ENCODE peak calls at places on chromosomes 1 and 21, in six cellular contexts. One of them, this sample, is unnamed.

GRCh38 chr1:110440877-110441276 is 10.1 kb upstream of the PROK1 start:
- DNase-seq in cardiac muscle cell: peak
- DNase-seq in GM12878: no peak
- DNase-seq in heart right ventricle: no peak
- DNase-seq in fibroblast of the aortic adventitia: peak
- DNase-seq in WERI-Rb-1: no peak
- DNase-seq in this sample: no peak

GRCh38 chr1:211830055-211830329 is 571 bp downstream of the LPGAT1 start:
- DNase-seq in heart right ventricle: no peak
- DNase-seq in GM12878: no peak
- DNase-seq in cardiac muscle cell: peak
- DNase-seq in fibroblast of the aortic adventitia: no peak
- DNase-seq in WERI-Rb-1: no peak
- DNase-seq in this sample: no peak

GRCh38 chr1:119715542-119715941 is 3.8 kb downstream of the PHGDH start:
- DNase-seq in heart right ventricle: no peak
- DNase-seq in fibroblast of the aortic adventitia: peak
- DNase-seq in GM12878: no peak
- DNase-seq in cardiac muscle cell: peak
- DNase-seq in WERI-Rb-1: no peak
- DNase-seq in this sample: no peak

GRCh38 chr1:161962094-161962887 is 61.4 kb downstream of the OLFML2B start:
- DNase-seq in WERI-Rb-1: no peak
- DNase-seq in GM12878: peak
- DNase-seq in heart right ventricle: no peak
- DNase-seq in fibroblast of the aortic adventitia: peak
- DNase-seq in cardiac muscle cell: peak
- DNase-seq in this sample: no peak

GRCh38 chr1:11784256-11784992 is 21.3 kb downstream of the MTHFR start:
- DNase-seq in fibroblast of the aortic adventitia: no peak
- DNase-seq in WERI-Rb-1: no peak
- DNase-seq in cardiac muscle cell: no peak
- DNase-seq in heart right ventricle: no peak
- DNase-seq in GM12878: no peak
- DNase-seq in this sample: no peak

GRCh38 chr1:63323866-63324778 is 1.8 kb downstream of the FOXD3 start:
- DNase-seq in cardiac muscle cell: no peak
- DNase-seq in GM12878: no peak
- DNase-seq in fibroblast of the aortic adventitia: no peak
- DNase-seq in WERI-Rb-1: no peak
- DNase-seq in heart right ventricle: no peak
- DNase-seq in this sample: no peak

GRCh38 chr21:33654412-33654811 is 12.1 kb downstream of the ITSN1 start:
- DNase-seq in fibroblast of the aortic adventitia: no peak
- DNase-seq in heart right ventricle: no peak
- DNase-seq in WERI-Rb-1: no peak
- DNase-seq in cardiac muscle cell: no peak
- DNase-seq in GM12878: no peak
- DNase-seq in this sample: no peak

GRCh38 chr1:214440219-214440965 is 111.0 kb downstream of the PTPN14 start:
- DNase-seq in fibroblast of the aortic adventitia: no peak
- DNase-seq in WERI-Rb-1: no peak
- DNase-seq in cardiac muscle cell: no peak
- DNase-seq in heart right ventricle: no peak
- DNase-seq in GM12878: no peak
- DNase-seq in this sample: no peak

GRCh38 chr1:207049974-207050391 is 1.0 kb downstream of the YOD1 start:
- DNase-seq in heart right ventricle: no peak
- DNase-seq in WERI-Rb-1: peak
- DNase-seq in GM12878: no peak
- DNase-seq in cardiac muscle cell: peak
- DNase-seq in fibroblast of the aortic adventitia: peak
- DNase-seq in this sample: no peak

GRCh38 chr1:109630081-109630880 is 10.6 kb downstream of the AMPD2 start:
- DNase-seq in GM12878: no peak
- DNase-seq in cardiac muscle cell: no peak
- DNase-seq in WERI-Rb-1: peak
- DNase-seq in fibroblast of the aortic adventitia: no peak
- DNase-seq in heart right ventricle: no peak
- DNase-seq in this sample: no peak

GRCh38 chr1:248316796-248317195 is 7.6 kb downstream of the OR2M7 start:
- DNase-seq in fibroblast of the aortic adventitia: no peak
- DNase-seq in heart right ventricle: no peak
- DNase-seq in WERI-Rb-1: no peak
- DNase-seq in cardiac muscle cell: no peak
- DNase-seq in GM12878: no peak
- DNase-seq in this sample: no peak

GRCh38 chr1:20508411-20508771 is 440 bp upstream of the MUL1 start:
- DNase-seq in cardiac muscle cell: no peak
- DNase-seq in GM12878: no peak
- DNase-seq in heart right ventricle: no peak
- DNase-seq in fibroblast of the aortic adventitia: no peak
- DNase-seq in WERI-Rb-1: no peak
- DNase-seq in this sample: no peak
- H3K4me3 ChIP-seq in cardiac muscle cell: peak
- H3K4me3 ChIP-seq in GM12878: peak
- H3K4me3 ChIP-seq in heart right ventricle: peak
- H3K4me3 ChIP-seq in fibroblast of the aortic adventitia: peak
- H3K4me3 ChIP-seq in WERI-Rb-1: peak
- H3K4me3 ChIP-seq in this sample: peak

GRCh38 chr1:909861-910310 is 13.8 kb upstream of the SAMD11 start:
- DNase-seq in heart right ventricle: no peak
- DNase-seq in fibroblast of the aortic adventitia: no peak
- DNase-seq in cardiac muscle cell: no peak
- DNase-seq in GM12878: no peak
- DNase-seq in WERI-Rb-1: no peak
- DNase-seq in this sample: no peak
- H3K4me3 ChIP-seq in heart right ventricle: no peak
- H3K4me3 ChIP-seq in fibroblast of the aortic adventitia: no peak
- H3K4me3 ChIP-seq in cardiac muscle cell: no peak
- H3K4me3 ChIP-seq in GM12878: no peak
- H3K4me3 ChIP-seq in WERI-Rb-1: no peak
- H3K4me3 ChIP-seq in this sample: no peak

GRCh38 chr1:31759266-31760023 is 4.7 kb downstream of the ADGRB2 start:
- DNase-seq in WERI-Rb-1: peak
- DNase-seq in fibroblast of the aortic adventitia: no peak
- DNase-seq in GM12878: no peak
- DNase-seq in heart right ventricle: no peak
- DNase-seq in cardiac muscle cell: no peak
- DNase-seq in this sample: no peak
- H3K4me3 ChIP-seq in WERI-Rb-1: no peak
- H3K4me3 ChIP-seq in fibroblast of the aortic adventitia: no peak
- H3K4me3 ChIP-seq in GM12878: no peak
- H3K4me3 ChIP-seq in heart right ventricle: no peak
- H3K4me3 ChIP-seq in cardiac muscle cell: no peak
- H3K4me3 ChIP-seq in this sample: no peak

DNA sequence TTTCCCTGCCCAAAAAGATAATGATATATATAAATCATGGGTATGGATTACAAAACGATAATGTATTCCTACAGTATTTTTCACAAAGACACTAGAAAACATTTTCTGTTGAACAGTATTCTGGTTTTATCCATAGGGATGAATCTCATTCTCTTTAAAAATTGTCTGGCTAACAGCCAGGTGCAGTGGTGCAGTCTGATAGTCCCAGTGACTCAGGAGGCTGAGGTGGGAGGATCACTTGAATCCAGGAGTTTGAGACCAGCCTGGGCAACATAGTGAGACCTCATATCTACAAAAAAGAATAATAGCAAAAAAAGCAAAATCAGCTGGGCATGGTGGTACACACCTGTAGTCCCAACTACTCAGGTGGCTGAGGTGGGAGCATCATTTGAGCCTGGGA is 23.3 kb downstream of the PIP5K1A start:
- DNase-seq in heart right ventricle: no peak
- DNase-seq in WERI-Rb-1: no peak
- DNase-seq in GM12878: no peak
- DNase-seq in fibroblast of the aortic adventitia: no peak
- DNase-seq in cardiac muscle cell: peak
- DNase-seq in this sample: no peak
- H3K4me3 ChIP-seq in heart right ventricle: no peak
- H3K4me3 ChIP-seq in WERI-Rb-1: no peak
- H3K4me3 ChIP-seq in GM12878: no peak
- H3K4me3 ChIP-seq in fibroblast of the aortic adventitia: no peak
- H3K4me3 ChIP-seq in cardiac muscle cell: no peak
- H3K4me3 ChIP-seq in this sample: no peak

GRCh38 chr21:29870814-29871213 is 69.0 kb downstream of the GRIK1 start:
- DNase-seq in heart right ventricle: no peak
- DNase-seq in WERI-Rb-1: no peak
- DNase-seq in fibroblast of the aortic adventitia: no peak
- DNase-seq in GM12878: no peak
- DNase-seq in cardiac muscle cell: no peak
- DNase-seq in this sample: no peak

GRCh38 chr21:29875873-29876272 is 63.9 kb downstream of the GRIK1 start:
- DNase-seq in fibroblast of the aortic adventitia: no peak
- DNase-seq in heart right ventricle: no peak
- DNase-seq in GM12878: no peak
- DNase-seq in WERI-Rb-1: no peak
- DNase-seq in cardiac muscle cell: no peak
- DNase-seq in this sample: no peak

DNA sequence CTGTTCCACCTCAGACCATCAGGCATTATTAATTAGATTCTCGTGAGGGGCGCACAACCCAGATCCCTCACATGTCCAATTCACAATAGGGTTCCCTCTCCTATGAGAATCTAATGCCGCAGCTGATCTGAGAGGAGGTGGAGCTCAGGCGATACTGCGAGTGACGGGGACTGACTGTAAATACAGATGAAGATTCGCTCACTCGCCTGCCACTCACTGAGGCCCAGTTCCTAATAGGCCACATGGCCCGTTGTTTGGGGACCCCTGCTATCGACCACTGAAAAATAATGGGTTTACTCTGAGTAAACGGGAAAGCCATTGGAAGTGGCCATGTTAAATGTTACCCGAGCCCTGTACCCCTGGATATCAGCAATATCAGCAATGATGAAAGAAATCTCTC is 65.9 kb downstream of the GRIK1 start:
- DNase-seq in heart right ventricle: no peak
- DNase-seq in GM12878: no peak
- DNase-seq in WERI-Rb-1: no peak
- DNase-seq in fibroblast of the aortic adventitia: no peak
- DNase-seq in cardiac muscle cell: no peak
- DNase-seq in this sample: no peak
- H3K4me3 ChIP-seq in heart right ventricle: no peak
- H3K4me3 ChIP-seq in GM12878: no peak
- H3K4me3 ChIP-seq in WERI-Rb-1: no peak
- H3K4me3 ChIP-seq in fibroblast of the aortic adventitia: no peak
- H3K4me3 ChIP-seq in cardiac muscle cell: no peak
- H3K4me3 ChIP-seq in this sample: no peak

DNA sequence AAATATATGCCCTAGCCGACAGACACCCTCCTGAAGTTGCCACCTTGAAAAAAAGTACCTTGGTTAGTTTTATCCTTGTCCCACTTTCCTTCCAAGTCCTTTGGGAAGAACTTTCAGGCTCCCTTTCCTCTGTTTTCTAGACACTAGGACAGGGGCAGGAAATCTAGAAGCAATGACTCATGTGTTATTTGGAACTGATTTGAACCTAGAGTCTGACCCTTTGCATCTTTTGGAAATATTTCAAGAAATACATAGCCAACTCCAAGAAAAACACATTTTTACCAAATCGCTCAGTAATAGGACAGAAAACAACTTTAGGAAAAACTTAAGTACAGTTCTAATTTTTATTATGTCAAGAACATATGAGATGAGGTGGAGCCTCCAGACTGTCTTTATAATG is 292.3 kb downstream of the PTBP2 start:
- DNase-seq in WERI-Rb-1: no peak
- DNase-seq in heart right ventricle: no peak
- DNase-seq in cardiac muscle cell: peak
- DNase-seq in GM12878: no peak
- DNase-seq in fibroblast of the aortic adventitia: peak
- DNase-seq in this sample: no peak
- H3K4me3 ChIP-seq in WERI-Rb-1: no peak
- H3K4me3 ChIP-seq in heart right ventricle: no peak
- H3K4me3 ChIP-seq in cardiac muscle cell: no peak
- H3K4me3 ChIP-seq in GM12878: no peak
- H3K4me3 ChIP-seq in fibroblast of the aortic adventitia: no peak
- H3K4me3 ChIP-seq in this sample: no peak

DNA sequence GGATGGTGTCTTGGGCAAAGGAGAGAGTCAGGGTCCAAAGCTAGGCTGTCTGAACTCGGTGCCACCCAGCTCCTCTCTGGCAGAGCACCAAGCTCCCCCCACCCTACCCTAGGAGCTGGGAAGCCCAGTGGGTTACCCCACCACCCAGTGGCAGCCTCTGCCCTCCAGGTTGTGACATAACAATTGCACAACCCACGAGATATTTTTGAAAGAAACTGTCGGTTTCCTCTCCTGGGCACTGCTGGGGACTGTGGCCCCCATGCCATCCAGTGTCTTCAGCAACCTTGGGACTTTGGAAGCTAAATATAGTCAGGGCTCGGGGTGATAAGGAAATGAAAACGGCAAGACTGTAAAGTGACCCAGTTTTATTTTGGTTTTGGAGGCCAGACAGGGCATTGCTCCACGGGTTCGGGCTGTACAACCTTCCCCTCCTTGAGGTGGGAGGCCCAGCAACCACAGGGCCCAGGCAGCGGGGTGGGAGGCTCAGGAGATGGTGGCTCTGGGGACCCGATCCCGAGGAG is 1.4 kb downstream of the CITED4 start:
- DNase-seq in heart right ventricle: no peak
- DNase-seq in cardiac muscle cell: no peak
- DNase-seq in GM12878: no peak
- DNase-seq in fibroblast of the aortic adventitia: no peak
- DNase-seq in WERI-Rb-1: no peak
- DNase-seq in this sample: no peak
- H3K4me3 ChIP-seq in heart right ventricle: peak
- H3K4me3 ChIP-seq in cardiac muscle cell: peak
- H3K4me3 ChIP-seq in GM12878: no peak
- H3K4me3 ChIP-seq in fibroblast of the aortic adventitia: peak
- H3K4me3 ChIP-seq in WERI-Rb-1: no peak
- H3K4me3 ChIP-seq in this sample: peak

DNA sequence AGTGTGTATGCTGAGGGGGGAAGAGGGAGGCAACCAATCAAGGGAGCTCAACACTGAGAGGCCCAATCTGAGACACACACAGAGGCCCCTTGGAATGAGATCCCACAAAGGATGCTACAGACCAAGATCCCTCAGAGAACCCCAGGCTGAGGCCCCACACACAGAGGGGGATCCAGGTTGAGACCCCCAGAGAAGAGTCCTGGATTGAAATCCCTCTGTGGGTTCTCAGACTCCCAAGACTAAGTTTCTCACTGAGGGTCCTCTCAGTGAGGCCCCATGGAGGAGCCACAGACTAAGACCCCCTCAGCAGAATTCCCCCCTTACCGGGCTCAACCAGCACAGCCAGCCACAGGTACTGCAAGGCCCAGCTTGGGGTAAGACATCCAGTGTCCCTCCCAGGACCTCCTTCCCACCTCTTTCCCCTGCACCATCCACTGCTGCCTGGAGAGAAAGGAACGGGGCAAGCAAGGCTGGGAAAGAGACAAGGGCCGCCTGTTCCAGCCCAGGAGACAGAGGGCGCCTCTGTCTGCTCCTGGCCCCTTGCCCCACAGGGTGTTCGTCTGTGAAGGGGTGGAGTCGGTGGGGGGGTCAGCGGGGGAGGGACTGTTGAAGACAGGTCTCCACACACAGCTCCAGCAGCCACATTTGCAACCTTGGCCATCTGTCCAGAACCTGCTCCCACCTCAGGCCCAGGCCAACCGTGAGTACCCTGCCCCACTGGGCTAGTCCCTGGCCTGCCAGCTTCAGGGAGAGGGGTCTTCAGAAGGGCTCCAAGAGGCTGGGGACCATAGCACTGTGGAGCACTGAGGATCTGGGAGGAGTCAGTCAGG is at the start of gene S100A1:
- DNase-seq in cardiac muscle cell: no peak
- DNase-seq in fibroblast of the aortic adventitia: no peak
- DNase-seq in WERI-Rb-1: peak
- DNase-seq in GM12878: no peak
- DNase-seq in heart right ventricle: peak
- DNase-seq in this sample: no peak
- H3K4me3 ChIP-seq in cardiac muscle cell: peak
- H3K4me3 ChIP-seq in fibroblast of the aortic adventitia: peak
- H3K4me3 ChIP-seq in WERI-Rb-1: peak
- H3K4me3 ChIP-seq in GM12878: no peak
- H3K4me3 ChIP-seq in heart right ventricle: peak
- H3K4me3 ChIP-seq in this sample: peak

This sample was measured in Caco-2.